ENCODE peak calls at places on chromosome 20, in five cellular contexts. G is H9; C is activated CD8-positive, alpha-beta memory T cell treated with anti-CD3 and anti-CD28 coated beads for 48 hours; D is cardiac fibroblast; O is mammary epithelial cell. W is an unnamed sample.

GRCh38 chr20:37741560-37741959 is 47.7 kb downstream of the CTNNBL1 start:
- DNase-seq in G (no peak), C (no peak), D (no peak), O (no peak), W (no peak)

GRCh38 chr20:63151554-63152321 is 64.2 kb downstream of the YTHDF1 start:
- DNase-seq in G (no peak), C (no peak), D (peak), O (no peak), W (no peak)

GRCh38 chr20:9079038-9079731 is 10.3 kb downstream of the PLCB4 start:
- DNase-seq in G (no peak), C (no peak), D (no peak), O (no peak), W (no peak)

GRCh38 chr20:63225082-63225454 is 9.1 kb upstream of the YTHDF1 start:
- DNase-seq in G (no peak), C (no peak), D (no peak), O (no peak), W (no peak)

GRCh38 chr20:3103369-3104032 is 19.0 kb upstream of the AVP start:
- DNase-seq in G (no peak), C (no peak), D (no peak), O (no peak), W (no peak)

GRCh38 chr20:61433816-61434215 is 181.8 kb downstream of the CDH4 start:
- DNase-seq in G (no peak), C (no peak), D (no peak), O (no peak), W (no peak)

GRCh38 chr20:58713801-58714339 is 21.3 kb downstream of the NPEPL1 start:
- DNase-seq in G (peak), C (no peak), D (no peak), O (no peak), W (no peak)

GRCh38 chr20:59598625-59599310 is 5.6 kb upstream of the PHACTR3 start:
- DNase-seq in G (peak), C (no peak), D (peak), O (peak), W (peak)

GRCh38 chr20:59137532-59137931 is 26.1 kb upstream of the ZNF831 start:
- DNase-seq in G (no peak), C (no peak), D (no peak), O (no peak), W (no peak)

GRCh38 chr20:49713779-49714712 is at the start of gene B4GALT5:
- DNase-seq in G (peak), C (peak), D (peak), O (no peak), W (peak)

GRCh38 chr20:21693322-21693721 is 12.1 kb upstream of the PAX1 start:
- DNase-seq in G (peak), C (no peak), D (no peak), O (no peak), W (no peak)

GRCh38 chr20:32685541-32686529 is 12.1 kb upstream of the C20orf203 start:
- DNase-seq in G (no peak), C (no peak), D (peak), O (no peak), W (peak)

GRCh38 chr20:35359335-35359997 is 52.3 kb downstream of the UQCC1 start:
- DNase-seq in G (no peak), C (no peak), D (no peak), O (no peak), W (no peak)

GRCh38 chr20:47274449-47275108 is 81.9 kb downstream of the ZMYND8 start:
- DNase-seq in G (no peak), C (no peak), D (peak), O (peak), W (no peak)

GRCh38 chr20:38724603-38725457 is 544 bp downstream of the SLC32A1 start:
- DNase-seq in G (peak), C (no peak), D (no peak), O (no peak), W (no peak)

GRCh38 chr20:44151621-44152416 is 35.2 kb downstream of the JPH2 start:
- DNase-seq in G (no peak), C (no peak), D (no peak), O (peak), W (no peak)

GRCh38 chr20:58868795-58869194 is 16.3 kb downstream of the GNAS start:
- DNase-seq in G (peak), C (no peak), D (no peak), O (no peak), W (no peak)

GRCh38 chr20:1894471-1894950 is 696 bp upstream of the SIRPA start:
- DNase-seq in G (peak), C (no peak), D (peak), O (peak), W (peak)

GRCh38 chr20:62357681-62358080 is 9.4 kb downstream of the LAMA5 start:
- DNase-seq in G (no peak), C (no peak), D (no peak), O (no peak), W (no peak)

GRCh38 chr20:19964289-19965263 is 52.6 kb upstream of the NAA20 start:
- DNase-seq in G (no peak), C (no peak), D (peak), O (peak), W (no peak)

GRCh38 chr20:32336918-32337347 is 21.2 kb upstream of the ASXL1 start:
- DNase-seq in G (no peak), C (no peak), D (peak), O (no peak), W (no peak)

GRCh38 chr20:38604873-38605303 is 3.3 kb downstream of the ARHGAP40 start:
- DNase-seq in G (no peak), C (no peak), D (peak), O (peak), W (no peak)

GRCh38 chr20:16607364-16608264 is 34.4 kb upstream of the KIF16B start:
- DNase-seq in G (no peak), C (no peak), D (no peak), O (no peak), W (no peak)

GRCh38 chr20:8876381-8876780 is 192.5 kb upstream of the PLCB4 start:
- DNase-seq in G (no peak), C (no peak), D (no peak), O (no peak), W (no peak)

GRCh38 chr20:3239026-3239866 is at the start of gene SLC4A11:
- DNase-seq in G (peak), C (no peak), D (peak), O (peak), W (no peak)

W was measured in mesothelial cell of epicardium.